ENCODE peak calls at places on chromosomes 4 and X, in ten cellular contexts. D, C, E, G, O, Z, T, A, S and V are unnamed samples.
A peak's percentile ranks its signal among the peaks of the same experiment; 100 is the strongest.

GRCh38 chr4:120977435-120977997 is 55.0 kb upstream of the PRDM5 start:
- DNase-seq in D (peak; percentile 8), C (no peak), E (no peak), G (no peak), O (peak; percentile 36), Z (no peak), T (peak; percentile 11), A (peak; percentile 33), S (no peak), V (no peak)

GRCh38 chr4:183903021-183903760 is 1.9 kb upstream of the STOX2 start:
- DNase-seq in D (no peak), C (no peak), E (no peak), G (no peak), O (no peak), Z (no peak), T (no peak), A (no peak), S (no peak), V (no peak)

GRCh38 chrX:41559662-41560061 is 112.5 kb downstream of the NYX start:
- DNase-seq in D (no peak), C (no peak), E (no peak), G (peak; percentile 7), O (peak; percentile 78), Z (no peak), T (no peak), A (peak; percentile 77), S (no peak), V (no peak)

GRCh38 chr4:101953949-101954348 is 163.4 kb downstream of the BANK1 start:
- DNase-seq in D (no peak), C (no peak), E (no peak), G (no peak), O (no peak), Z (no peak), T (peak; percentile 9), A (peak; percentile 16), S (no peak), V (no peak)

GRCh38 chr4:56129431-56129861 is 180.7 kb downstream of the CEP135 start:
- DNase-seq in D (peak; percentile 19), C (no peak), E (no peak), G (no peak), O (no peak), Z (no peak), T (peak; percentile 37), A (no peak), S (no peak), V (no peak)

GRCh38 chr4:128854433-128854832 is 44.9 kb downstream of the JADE1 start:
- DNase-seq in D (no peak), C (no peak), E (no peak), G (no peak), O (peak; percentile 43), Z (no peak), T (no peak), A (no peak), S (no peak), V (no peak)

GRCh38 chr4:41410049-41410448 is 127.9 kb upstream of the LIMCH1 start:
- DNase-seq in D (no peak), C (no peak), E (no peak), G (no peak), O (no peak), Z (no peak), T (no peak), A (no peak), S (no peak), V (no peak)

GRCh38 chrX:45621356-45622041 is 420.8 kb upstream of the DIPK2B start:
- DNase-seq in D (no peak), C (no peak), E (no peak), G (no peak), O (peak; percentile 87), Z (no peak), T (no peak), A (no peak), S (no peak), V (no peak)

GRCh38 chrX:9530848-9531274 is 66.0 kb downstream of the TBL1X start:
- DNase-seq in D (peak; percentile 91), C (no peak), E (peak; percentile 7), G (peak; percentile 22), O (peak; percentile 85), Z (peak; percentile 77), T (peak; percentile 53), A (peak; percentile 55), S (peak; percentile 29), V (peak; percentile 71)

GRCh38 chr4:79935264-79935663 is 137.8 kb downstream of the ANTXR2 start:
- DNase-seq in D (no peak), C (no peak), E (no peak), G (no peak), O (no peak), Z (no peak), T (no peak), A (no peak), S (no peak), V (no peak)

GRCh38 chr4:83556006-83556712 is 20.3 kb downstream of the GPAT3 start:
- DNase-seq in D (no peak), C (no peak), E (no peak), G (no peak), O (no peak), Z (no peak), T (no peak), A (no peak), S (no peak), V (no peak)